ENCODE peak calls at places on chromosomes 3 and 15, in eight cellular contexts. One of them, this sample, is unnamed. For H3K27me3, the result is how much of the 10 kb centered on the place peaks cover.

GRCh38 chr3:69926385-69926784 is 73.1 kb upstream of the SAMMSON start:
- DNase-seq in HL-60: no peak
- DNase-seq in brain microvascular endothelial cell: no peak
- DNase-seq in transverse colon: no peak
- DNase-seq in IMR-90: no peak
- DNase-seq in dorsolateral prefrontal cortex: no peak
- DNase-seq in PC-3: no peak
- DNase-seq in H9: no peak
- DNase-seq in this sample: no peak

GRCh38 chr3:57025237-57025636 is 35.2 kb upstream of the SPATA12 start:
- DNase-seq in HL-60: no peak
- DNase-seq in brain microvascular endothelial cell: no peak
- DNase-seq in transverse colon: no peak
- DNase-seq in IMR-90: no peak
- DNase-seq in dorsolateral prefrontal cortex: no peak
- DNase-seq in PC-3: no peak
- DNase-seq in H9: no peak
- DNase-seq in this sample: no peak

GRCh38 chr3:170429050-170429449 is 10.4 kb downstream of the CLDN11 start:
- DNase-seq in HL-60: no peak
- DNase-seq in brain microvascular endothelial cell: peak
- DNase-seq in transverse colon: no peak
- DNase-seq in IMR-90: no peak
- DNase-seq in dorsolateral prefrontal cortex: no peak
- DNase-seq in PC-3: no peak
- DNase-seq in H9: no peak
- DNase-seq in this sample: no peak

GRCh38 chr3:195207056-195207455 is 63.9 kb downstream of the XXYLT1 start:
- DNase-seq in HL-60: no peak
- DNase-seq in brain microvascular endothelial cell: no peak
- DNase-seq in transverse colon: no peak
- DNase-seq in IMR-90: no peak
- DNase-seq in dorsolateral prefrontal cortex: no peak
- DNase-seq in PC-3: no peak
- DNase-seq in H9: no peak
- DNase-seq in this sample: no peak

GRCh38 chr15:74983725-74984231 is 11.6 kb upstream of the SCAMP5 start:
- DNase-seq in HL-60: peak
- DNase-seq in brain microvascular endothelial cell: no peak
- DNase-seq in transverse colon: no peak
- DNase-seq in IMR-90: no peak
- DNase-seq in dorsolateral prefrontal cortex: no peak
- DNase-seq in PC-3: peak
- DNase-seq in H9: no peak
- DNase-seq in this sample: no peak

GRCh38 chr15:51095681-51096331 is 1.1 kb upstream of the TNFAIP8L3 start:
- DNase-seq in HL-60: no peak
- DNase-seq in brain microvascular endothelial cell: no peak
- DNase-seq in transverse colon: no peak
- DNase-seq in IMR-90: no peak
- DNase-seq in dorsolateral prefrontal cortex: no peak
- DNase-seq in PC-3: no peak
- DNase-seq in H9: no peak
- DNase-seq in this sample: no peak

GRCh38 chr3:186107148-186108105 is 1.5 kb downstream of the ETV5 start:
- DNase-seq in HL-60: no peak
- DNase-seq in brain microvascular endothelial cell: peak
- DNase-seq in transverse colon: peak
- DNase-seq in IMR-90: peak
- DNase-seq in dorsolateral prefrontal cortex: peak
- DNase-seq in PC-3: peak
- DNase-seq in H9: peak
- DNase-seq in this sample: peak

GRCh38 chr3:171385086-171385485 is 75.1 kb downstream of the TNIK start:
- DNase-seq in HL-60: no peak
- DNase-seq in brain microvascular endothelial cell: no peak
- DNase-seq in transverse colon: no peak
- DNase-seq in IMR-90: no peak
- DNase-seq in dorsolateral prefrontal cortex: no peak
- DNase-seq in PC-3: no peak
- DNase-seq in H9: no peak
- DNase-seq in this sample: no peak

GRCh38 chr3:128301186-128302023 is 148.1 kb downstream of the EEFSEC start:
- DNase-seq in HL-60: no peak
- DNase-seq in brain microvascular endothelial cell: no peak
- DNase-seq in transverse colon: no peak
- DNase-seq in IMR-90: no peak
- DNase-seq in dorsolateral prefrontal cortex: no peak
- DNase-seq in PC-3: no peak
- DNase-seq in H9: peak
- DNase-seq in this sample: no peak

GRCh38 chr15:99430881-99431401 is 134.8 kb upstream of the MEF2A start:
- DNase-seq in HL-60: no peak
- DNase-seq in brain microvascular endothelial cell: no peak
- DNase-seq in transverse colon: peak
- DNase-seq in IMR-90: no peak
- DNase-seq in dorsolateral prefrontal cortex: no peak
- DNase-seq in PC-3: no peak
- DNase-seq in H9: no peak
- DNase-seq in this sample: no peak

GRCh38 chr3:6125520-6125919 is 735.4 kb upstream of the GRM7 start:
- DNase-seq in HL-60: no peak
- DNase-seq in brain microvascular endothelial cell: no peak
- DNase-seq in transverse colon: no peak
- DNase-seq in IMR-90: no peak
- DNase-seq in dorsolateral prefrontal cortex: no peak
- DNase-seq in PC-3: no peak
- DNase-seq in H9: no peak
- DNase-seq in this sample: no peak

GRCh38 chr15:41577863-41578735 is 19.1 kb downstream of the TYRO3 start:
- DNase-seq in HL-60: no peak
- DNase-seq in brain microvascular endothelial cell: no peak
- DNase-seq in transverse colon: no peak
- DNase-seq in IMR-90: no peak
- DNase-seq in dorsolateral prefrontal cortex: no peak
- DNase-seq in PC-3: no peak
- DNase-seq in H9: no peak
- DNase-seq in this sample: no peak

GRCh38 chr15:33045066-33045810 is 149.3 kb downstream of the FMN1 start:
- DNase-seq in HL-60: no peak
- DNase-seq in brain microvascular endothelial cell: no peak
- DNase-seq in transverse colon: no peak
- DNase-seq in IMR-90: peak
- DNase-seq in dorsolateral prefrontal cortex: no peak
- DNase-seq in PC-3: no peak
- DNase-seq in H9: no peak
- DNase-seq in this sample: no peak

GRCh38 chr3:124221286-124221821 is 229.4 kb upstream of the ROPN1 start:
- DNase-seq in HL-60: no peak
- DNase-seq in brain microvascular endothelial cell: peak
- DNase-seq in transverse colon: no peak
- DNase-seq in IMR-90: peak
- DNase-seq in dorsolateral prefrontal cortex: no peak
- DNase-seq in PC-3: peak
- DNase-seq in H9: no peak
- DNase-seq in this sample: no peak

DNA sequence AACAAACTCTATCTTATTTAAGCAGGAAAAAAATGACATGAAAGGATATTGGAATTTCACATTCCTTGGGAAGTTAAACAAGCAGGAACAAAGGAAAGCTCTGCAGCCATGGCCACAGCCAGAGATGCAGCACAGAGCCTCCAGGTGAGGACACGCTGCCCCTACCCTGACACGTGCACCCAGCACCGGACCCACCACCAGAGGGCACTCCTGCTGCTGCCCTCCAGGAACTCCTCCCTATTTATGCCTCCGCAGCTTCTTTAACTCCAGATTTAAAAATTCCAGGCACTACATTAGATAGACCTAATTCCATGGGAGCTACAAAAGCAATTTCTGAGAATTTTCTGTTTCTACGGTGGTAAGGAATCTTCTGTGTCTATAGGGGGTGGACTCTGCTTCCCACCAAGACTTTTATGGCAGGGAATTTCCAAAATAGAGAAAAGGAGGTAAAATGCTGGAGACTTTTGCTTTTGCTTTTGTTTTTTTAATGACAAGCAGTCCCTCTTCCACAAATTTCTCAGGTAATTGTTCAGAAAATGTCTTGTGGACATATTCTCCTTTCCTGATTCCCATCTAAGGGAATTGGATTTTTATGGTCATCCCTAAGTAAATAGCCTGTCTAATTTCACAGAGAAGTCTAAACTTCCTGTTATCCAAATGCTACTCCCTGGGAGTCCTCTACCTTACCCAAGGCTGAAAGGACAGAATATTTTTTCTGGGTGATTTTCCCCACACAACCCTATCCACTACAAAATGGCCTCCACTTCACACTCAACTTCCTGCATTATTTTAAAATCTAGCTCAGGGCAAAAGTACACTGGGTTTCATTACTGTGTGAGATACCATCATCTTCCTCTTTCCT is 77.3 kb upstream of the ABI3BP start:
- DNase-seq in HL-60: peak
- DNase-seq in brain microvascular endothelial cell: peak
- DNase-seq in transverse colon: peak
- DNase-seq in IMR-90: no peak
- DNase-seq in dorsolateral prefrontal cortex: no peak
- DNase-seq in PC-3: peak
- DNase-seq in H9: peak
- DNase-seq in this sample: peak
- H3K27ac ChIP-seq in HL-60: no peak
- H3K27ac ChIP-seq in brain microvascular endothelial cell: no peak
- H3K27ac ChIP-seq in transverse colon: peak
- H3K27ac ChIP-seq in IMR-90: peak
- H3K27ac ChIP-seq in dorsolateral prefrontal cortex: no peak
- H3K27ac ChIP-seq in PC-3: peak
- H3K27ac ChIP-seq in H9: no peak
- H3K27ac ChIP-seq in this sample: no peak

DNA sequence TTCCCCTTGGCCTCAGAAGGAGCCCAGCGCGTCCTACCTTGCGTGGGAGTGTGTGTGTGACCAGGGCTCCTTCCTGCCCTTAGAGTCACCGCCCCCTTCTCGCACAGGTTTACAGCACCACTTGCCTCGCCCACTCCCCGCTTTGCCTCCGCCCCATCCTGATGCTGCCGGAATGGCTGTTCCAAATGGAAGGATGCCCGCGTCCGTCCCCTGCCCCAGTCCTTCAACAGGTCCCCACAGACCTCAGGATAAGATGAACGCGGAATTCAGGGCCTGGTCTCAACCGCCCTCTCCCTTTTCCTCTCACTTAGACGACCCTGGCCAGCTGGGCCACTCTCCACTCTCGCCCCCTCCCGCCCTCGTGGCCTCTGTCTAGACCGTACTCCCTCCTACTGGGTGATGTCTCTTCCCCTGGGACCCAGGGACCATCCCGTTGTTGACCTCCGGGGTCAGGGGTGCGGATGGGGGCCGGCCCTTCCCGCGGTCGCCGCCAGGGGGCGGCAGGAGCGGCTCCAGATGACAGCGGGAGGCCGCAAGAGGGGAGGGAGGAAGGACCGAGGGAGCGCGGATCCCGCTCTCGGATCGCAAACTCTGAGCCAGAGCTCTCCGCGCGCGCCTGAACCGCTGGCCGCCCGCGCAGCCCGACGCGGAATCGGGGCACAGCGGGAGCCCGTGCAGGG is at the start of gene THSD4:
- DNase-seq in HL-60: peak
- DNase-seq in brain microvascular endothelial cell: peak
- DNase-seq in transverse colon: peak
- DNase-seq in IMR-90: peak
- DNase-seq in dorsolateral prefrontal cortex: peak
- DNase-seq in PC-3: peak
- DNase-seq in H9: peak
- DNase-seq in this sample: peak
- TF ChIP-seq CTCF in HL-60: peak
- TF ChIP-seq CTCF in brain microvascular endothelial cell: peak
- TF ChIP-seq CTCF in transverse colon: peak
- TF ChIP-seq CTCF in IMR-90: peak
- TF ChIP-seq CTCF in dorsolateral prefrontal cortex: peak
- TF ChIP-seq CTCF in PC-3: peak
- TF ChIP-seq CTCF in H9: peak
- TF ChIP-seq CTCF in this sample: peak

GRCh38 chr3:13372656-13373055 is 47.5 kb downstream of the NUP210 start:
- DNase-seq in HL-60: no peak
- DNase-seq in brain microvascular endothelial cell: no peak
- DNase-seq in transverse colon: no peak
- DNase-seq in IMR-90: no peak
- DNase-seq in dorsolateral prefrontal cortex: no peak
- DNase-seq in PC-3: no peak
- DNase-seq in H9: no peak
- DNase-seq in this sample: no peak

GRCh38 chr3:13372126-13372525 is 48.0 kb downstream of the NUP210 start:
- DNase-seq in HL-60: no peak
- DNase-seq in brain microvascular endothelial cell: no peak
- DNase-seq in transverse colon: no peak
- DNase-seq in IMR-90: no peak
- DNase-seq in dorsolateral prefrontal cortex: no peak
- DNase-seq in PC-3: no peak
- DNase-seq in H9: no peak
- DNase-seq in this sample: no peak

GRCh38 chr3:13371100-13372075 is 48.7 kb downstream of the NUP210 start:
- DNase-seq in HL-60: no peak
- DNase-seq in brain microvascular endothelial cell: no peak
- DNase-seq in transverse colon: no peak
- DNase-seq in IMR-90: no peak
- DNase-seq in dorsolateral prefrontal cortex: no peak
- DNase-seq in PC-3: no peak
- DNase-seq in H9: no peak
- DNase-seq in this sample: no peak

GRCh38 chr3:13368834-13369233 is 51.3 kb downstream of the NUP210 start:
- DNase-seq in HL-60: no peak
- DNase-seq in brain microvascular endothelial cell: no peak
- DNase-seq in transverse colon: no peak
- DNase-seq in IMR-90: no peak
- DNase-seq in dorsolateral prefrontal cortex: no peak
- DNase-seq in PC-3: no peak
- DNase-seq in H9: no peak
- DNase-seq in this sample: no peak

DNA sequence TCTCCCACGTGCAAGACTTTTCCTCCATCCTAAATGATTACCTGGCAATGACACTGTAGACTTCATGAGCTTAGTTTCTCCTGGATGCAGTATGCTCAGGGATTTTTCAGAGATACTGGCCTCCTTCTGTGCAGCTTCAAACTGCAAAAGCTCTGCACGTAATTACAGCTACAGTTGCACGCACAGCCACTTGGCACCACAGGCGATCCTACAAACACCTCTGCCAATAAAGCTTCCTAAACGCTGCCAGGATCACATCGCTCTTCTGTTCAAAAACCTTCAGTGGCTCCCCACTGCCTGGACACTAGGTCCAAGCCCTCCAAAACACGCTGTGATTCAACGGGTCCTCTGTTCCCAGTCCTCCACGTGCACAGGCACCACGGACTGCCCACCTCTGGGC is 49.5 kb downstream of the NUP210 start:
- DNase-seq in HL-60: no peak
- DNase-seq in brain microvascular endothelial cell: no peak
- DNase-seq in transverse colon: no peak
- DNase-seq in IMR-90: no peak
- DNase-seq in dorsolateral prefrontal cortex: no peak
- DNase-seq in PC-3: no peak
- DNase-seq in H9: no peak
- DNase-seq in this sample: no peak
- H3K27me3 ChIP-seq in HL-60: under half
- H3K27me3 ChIP-seq in brain microvascular endothelial cell: under half
- H3K27me3 ChIP-seq in transverse colon: under half
- H3K27me3 ChIP-seq in IMR-90: under half
- H3K27me3 ChIP-seq in dorsolateral prefrontal cortex: under half
- H3K27me3 ChIP-seq in PC-3: under half
- H3K27me3 ChIP-seq in H9: under half
- H3K27me3 ChIP-seq in this sample: under half

GRCh38 chr15:94230886-94231727 is at the start of gene MCTP2:
- DNase-seq in HL-60: peak
- DNase-seq in brain microvascular endothelial cell: peak
- DNase-seq in transverse colon: peak
- DNase-seq in IMR-90: peak
- DNase-seq in dorsolateral prefrontal cortex: no peak
- DNase-seq in PC-3: peak
- DNase-seq in H9: peak
- DNase-seq in this sample: peak
- H3K27ac ChIP-seq in HL-60: peak
- H3K27ac ChIP-seq in brain microvascular endothelial cell: peak
- H3K27ac ChIP-seq in transverse colon: peak
- H3K27ac ChIP-seq in IMR-90: peak
- H3K27ac ChIP-seq in dorsolateral prefrontal cortex: no peak
- H3K27ac ChIP-seq in PC-3: peak
- H3K27ac ChIP-seq in H9: no peak
- H3K27ac ChIP-seq in this sample: peak